ENCODE peak calls at places on chromosomes 11 and 22, in five cellular contexts. W is Daoy; X is anterior cingulate cortex; G is dermis microvascular lymphatic vessel endothelial cell; U is CD8-positive, alpha-beta memory T cell. I is an unnamed sample.

GRCh38 chr11:104731890-104732289 is 166.4 kb downstream of the CASP12 start:
- DNase-seq in W (no peak), X (no peak), G (no peak), U (no peak), I (no peak)

GRCh38 chr11:130180491-130180890 is 20.9 kb downstream of the ST14 start:
- DNase-seq in W (no peak), X (no peak), G (no peak), U (no peak), I (no peak)

GRCh38 chr11:11940551-11940950 is 67.9 kb downstream of the DKK3 start:
- DNase-seq in W (no peak), X (no peak), G (no peak), U (no peak), I (no peak)

GRCh38 chr11:78685156-78685555 is 110.5 kb upstream of the NARS2 start:
- DNase-seq in W (no peak), X (no peak), G (no peak), U (no peak), I (no peak)

GRCh38 chr22:50569896-50570535 is 7.3 kb upstream of the SYCE3 start:
- DNase-seq in W (no peak), X (no peak), G (no peak), U (peak; percentile 12), I (no peak)

GRCh38 chr11:45857834-45858492 is 10.7 kb downstream of the CRY2 start:
- DNase-seq in W (peak; percentile 87), X (no peak), G (peak; percentile 7), U (no peak), I (no peak)

GRCh38 chr22:25970348-25970995 is 198.8 kb upstream of the SEZ6L start:
- DNase-seq in W (peak; percentile 19), X (no peak), G (no peak), U (no peak), I (no peak)

GRCh38 chr11:79348976-79349682 is 91.7 kb downstream of the TENM4 start:
- DNase-seq in W (no peak), X (no peak), G (no peak), U (no peak), I (no peak)

GRCh38 chr11:113817162-113817561 is 37.6 kb downstream of the CLDN25 start:
- DNase-seq in W (no peak), X (no peak), G (no peak), U (no peak), I (no peak)

GRCh38 chr11:122633219-122633829 is 22.2 kb upstream of the UBASH3B start:
- DNase-seq in W (no peak), X (no peak), G (peak; percentile 43), U (no peak), I (no peak)

GRCh38 chr11:15006139-15006759 is 34.1 kb upstream of the CALCA start:
- DNase-seq in W (peak; percentile 13), X (no peak), G (peak; percentile 17), U (no peak), I (no peak)

GRCh38 chr22:44837481-44837880 is 85.1 kb downstream of the ARHGAP8 start:
- DNase-seq in W (no peak), X (no peak), G (no peak), U (peak; percentile 31), I (no peak)

I was measured in effector CD4-positive, alpha-beta T cell.